ENCODE peak calls at places on chromosomes 4 and X, in nine cellular contexts. J, B, T, O, A, X, W, F and P are unnamed samples. For H3K9me3, the result is how much of the 10 kb centered on the place peaks cover.

GRCh38 chr4:17132226-17132625 is 233.8 kb upstream of the LDB2 start:
- DNase-seq in F (no peak), B (no peak), X (no peak), O (no peak), W (no peak), T (no peak), A (no peak), J (no peak), P (no peak)

GRCh38 chr4:120481711-120482110 is 415.1 kb upstream of the MAD2L1 start:
- DNase-seq in T (no peak), J (peak), A (no peak), O (no peak), B (no peak), W (no peak), F (no peak), X (no peak), P (no peak)

GRCh38 chrX:137695405-137695804 is 129.5 kb downstream of the ZIC3 start:
- DNase-seq in W (no peak), F (no peak), J (no peak), O (no peak), X (no peak), T (no peak), A (no peak), B (no peak), P (no peak)

GRCh38 chrX:68978211-68978780 is 149.5 kb downstream of the EFNB1 start:
- DNase-seq in A (no peak), T (peak), F (no peak), O (no peak), X (peak), B (no peak), W (no peak), J (peak), P (peak)

GRCh38 chr4:158912390-158913175 is 143.8 kb downstream of the FNIP2 start:
- DNase-seq in J (peak), A (no peak), T (peak), F (no peak), X (no peak), W (no peak), B (no peak), O (no peak), P (no peak)

GRCh38 chr4:141248029-141248428 is 27.3 kb downstream of the ZNF330 start:
- DNase-seq in X (no peak), O (no peak), T (peak), A (no peak), B (no peak), J (peak), F (no peak), W (no peak), P (no peak)

GRCh38 chrX:102669526-102669925 is 18.2 kb downstream of the GPRASP1 start:
- DNase-seq in X (peak), O (no peak), B (no peak), J (no peak), T (peak), F (no peak), A (no peak), W (no peak), P (peak)

GRCh38 chrX:153941331-153942252 is 2.9 kb downstream of the RENBP start:
- DNase-seq in T (no peak), X (no peak), J (no peak), O (no peak), F (no peak), A (no peak), W (no peak), B (peak), P (no peak)

GRCh38 chrX:72120798-72121197 is 10.9 kb downstream of the RTL5 start:
- DNase-seq in T (no peak), W (no peak), J (no peak), F (no peak), A (no peak), B (no peak), O (no peak), X (no peak), P (no peak)

GRCh38 chr4:75637176-75637575 is 6.8 kb upstream of the CDKL2 start:
- DNase-seq in F (no peak), T (peak), J (peak), W (no peak), A (no peak), X (no peak), O (no peak), B (no peak), P (no peak)

GRCh38 chr4:76457885-76458284 is 22.9 kb downstream of the SHROOM3 start:
- DNase-seq in F (no peak), B (no peak), X (no peak), T (peak), W (peak), O (no peak), A (no peak), J (no peak), P (no peak)

GRCh38 chr4:164571593-164572385 is 182.1 kb upstream of the SMIM31 start:
- DNase-seq in T (peak), J (no peak), A (no peak), X (no peak), O (no peak), W (no peak), F (no peak), B (no peak), P (no peak)

GRCh38 chr4:4321951-4322688 is 32.1 kb downstream of the ZBTB49 start:
- DNase-seq in B (no peak), W (no peak), J (no peak), X (no peak), T (no peak), F (no peak), A (no peak), O (peak), P (no peak)

GRCh38 chr4:83109480-83110221 is 4.9 kb downstream of the PLAC8 start:
- DNase-seq in W (peak), B (no peak), O (no peak), F (peak), T (peak), A (peak), X (peak), J (peak), P (peak)

GRCh38 chr4:139436122-139436521 is 17.8 kb upstream of the RAB33B start:
- DNase-seq in F (no peak), W (no peak), B (no peak), T (no peak), X (peak), A (no peak), J (no peak), O (no peak), P (no peak)

GRCh38 chr4:139443661-139444060 is 10.3 kb upstream of the RAB33B start:
- DNase-seq in J (no peak), T (no peak), F (no peak), B (peak), W (no peak), X (no peak), A (no peak), O (no peak), P (no peak)

GRCh38 chr4:139440971-139441370 is 12.9 kb upstream of the RAB33B start:
- DNase-seq in O (no peak), W (no peak), B (no peak), T (peak), A (no peak), J (no peak), X (no peak), F (no peak), P (no peak)

DNA sequence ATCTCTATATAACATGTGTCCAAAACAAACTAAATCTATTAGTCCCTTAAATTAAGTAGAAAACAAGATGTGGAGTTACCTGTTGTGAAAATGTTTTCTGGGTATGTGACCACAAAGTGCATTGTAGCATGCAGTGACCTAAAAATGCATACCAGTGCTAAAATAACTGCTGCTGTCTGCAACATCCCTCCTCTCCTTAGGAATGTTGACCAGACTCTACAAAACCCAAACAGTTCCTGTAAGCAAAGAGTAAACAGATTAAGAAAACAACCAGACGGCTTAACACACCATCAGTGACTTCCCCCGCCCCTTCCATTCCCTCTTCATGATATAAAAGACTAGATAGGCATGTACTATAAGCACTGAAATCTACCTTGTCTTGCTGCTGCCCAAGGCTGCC is 15.8 kb upstream of the RAB33B start:
- DNase-seq in T (no peak), X (no peak), B (no peak), W (no peak), J (no peak), F (no peak), O (no peak), A (no peak), P (no peak)
- H3K9me3 ChIP-seq in T (under half), X (under half), B (under half), W (under half), J (under half), F (under half), O (under half), A (under half), P (under half)

GRCh38 chr4:43238018-43238417 is 345.5 kb downstream of the GRXCR1 start:
- DNase-seq in F (no peak), A (no peak), B (no peak), O (no peak), W (no peak), X (no peak), T (no peak), J (no peak), P (no peak)
- H3K9me3 ChIP-seq in F (under half), A (under half), B (under half), O (under half), W (under half), X (under half), T (under half), J (under half), P (under half)

DNA sequence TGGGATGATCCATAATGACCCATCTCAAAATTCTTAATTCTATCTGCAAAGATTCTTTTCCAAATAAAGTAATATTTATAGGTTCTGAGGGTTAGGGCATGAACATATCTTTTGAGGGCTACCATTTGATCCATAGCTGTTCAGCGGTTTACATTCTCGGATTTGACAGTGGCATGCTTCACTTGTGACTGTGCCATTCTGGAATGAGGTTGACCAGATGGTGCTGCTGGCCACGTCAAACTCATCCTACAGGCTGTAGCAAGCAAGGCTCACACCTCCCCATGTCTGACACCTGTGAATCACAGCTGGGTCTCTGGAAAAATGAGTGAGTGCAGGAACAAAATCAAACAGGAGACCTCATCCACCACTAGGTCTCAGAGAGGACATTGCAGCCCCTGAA is 280.5 kb downstream of the DHRSX start:
- DNase-seq in W (no peak), T (no peak), F (no peak), B (no peak), X (no peak), O (peak), J (no peak), A (no peak), P (no peak)
- H3K9me3 ChIP-seq in W (under half), T (under half), F (half or more), B (under half), X (under half), O (under half), J (under half), A (under half), P (under half)

DNA sequence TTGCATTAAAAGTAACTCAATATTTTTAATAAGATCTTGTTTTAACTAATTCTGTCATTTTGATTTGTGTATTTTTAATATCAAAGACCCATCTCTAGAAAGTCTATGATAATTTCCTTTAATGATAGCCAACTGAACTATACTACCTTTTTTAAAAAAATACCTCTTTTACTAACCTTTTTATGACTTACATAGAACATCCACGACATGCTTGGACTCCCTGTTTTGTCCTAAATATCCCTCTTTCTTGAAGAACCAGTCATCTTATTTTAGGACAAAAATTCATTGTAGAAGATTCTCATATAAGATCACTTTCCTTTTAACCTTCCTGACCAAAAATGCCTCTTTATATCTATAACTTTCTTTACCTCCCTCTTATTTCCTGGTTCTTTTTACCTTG is 76.8 kb upstream of the GC start:
- DNase-seq in X (no peak), T (no peak), O (no peak), A (peak), F (no peak), B (no peak), W (peak), J (no peak), P (no peak)
- H3K9me3 ChIP-seq in X (under half), T (under half), O (under half), A (under half), F (under half), B (under half), W (under half), J (under half), P (under half)

GRCh38 chr4:106083065-106083464 is 187.8 kb downstream of the NPNT start:
- DNase-seq in J (no peak), A (no peak), F (no peak), X (no peak), B (no peak), O (no peak), W (no peak), T (no peak), P (no peak)
- H3K9me3 ChIP-seq in J (under half), A (under half), F (under half), X (under half), B (under half), O (under half), W (under half), T (under half), P (under half)